ENCODE peak calls at places on chromosomes 12 and 14, in four cellular contexts. K is lung, E is heart right ventricle, J is vagina. H is an unnamed sample.
A peak's percentile ranks its signal among the peaks of the same experiment; 100 is the strongest.

GRCh38 chr14:76780875-76781647 is 19.8 kb downstream of the VASH1 start:
- DNase-seq in K (peak; percentile 27), E (peak; percentile 40), J (peak; percentile 58), H (no peak)

GRCh38 chr14:95040723-95041476 is 116.4 kb downstream of the DICER1 start:
- DNase-seq in K (peak; percentile 24), E (no peak), J (peak; percentile 61), H (peak; percentile 14)

GRCh38 chr12:49883065-49883464 is 20.6 kb downstream of the FAIM2 start:
- DNase-seq in K (no peak), E (no peak), J (no peak), H (no peak)

GRCh38 chr14:104440297-104440956 is 139.1 kb upstream of the C14orf180 start:
- DNase-seq in K (peak; percentile 23), E (no peak), J (no peak), H (no peak)

GRCh38 chr12:23542187-23542586 is 407.3 kb downstream of the SOX5 start:
- DNase-seq in K (no peak), E (no peak), J (no peak), H (no peak)

GRCh38 chr12:118290130-118290529 is 82.6 kb downstream of the TAOK3 start:
- DNase-seq in K (no peak), E (no peak), J (no peak), H (no peak)

GRCh38 chr14:95265106-95266094 is 54.3 kb downstream of the CLMN start:
- DNase-seq in K (peak; percentile 68), E (no peak), J (peak; percentile 93), H (peak; percentile 79)

GRCh38 chr12:124276337-124276736 is 18.6 kb upstream of the RFLNA start:
- DNase-seq in K (no peak), E (no peak), J (no peak), H (no peak)

GRCh38 chr14:90513151-90514014 is 116.6 kb downstream of the CALM1 start:
- DNase-seq in K (peak; percentile 83), E (peak; percentile 73), J (no peak), H (peak; percentile 93)

GRCh38 chr14:100178691-100179090 is 19.2 kb upstream of the DEGS2 start:
- DNase-seq in K (no peak), E (no peak), J (no peak), H (no peak)

GRCh38 chr12:21848192-21848591 is 73.7 kb upstream of the KCNJ8 start:
- DNase-seq in K (no peak), E (no peak), J (no peak), H (no peak)

GRCh38 chr12:52004042-52004648 is 2.6 kb upstream of the TAMALIN start:
- DNase-seq in K (no peak), E (peak; percentile 63), J (no peak), H (peak; percentile 74)

GRCh38 chr12:53603196-53603595 is 23.0 kb downstream of the ATF7 start:
- DNase-seq in K (no peak), E (no peak), J (no peak), H (no peak)

GRCh38 chr12:34399631-34400422 is 377.5 kb downstream of the ALG10 start:
- DNase-seq in K (peak; percentile 16), E (peak; percentile 1), J (peak; percentile 91), H (peak; percentile 9)

GRCh38 chr14:54333511-54333910 is 63.3 kb upstream of the CDKN3 start:
- DNase-seq in K (peak; percentile 5), E (no peak), J (no peak), H (no peak)

GRCh38 chr12:53328043-53328435 is 6.6 kb upstream of the AAAS start:
- DNase-seq in K (no peak), E (no peak), J (no peak), H (no peak)

GRCh38 chr14:57962293-57962996 is 96.6 kb upstream of the SLC35F4 start:
- DNase-seq in K (no peak), E (no peak), J (no peak), H (no peak)

GRCh38 chr12:92762773-92763172 is 60.0 kb downstream of the PLEKHG7 start:
- DNase-seq in K (no peak), E (no peak), J (no peak), H (no peak)

GRCh38 chr14:95885866-95886265 is 9.2 kb downstream of the TUNAR start:
- DNase-seq in K (no peak), E (no peak), J (no peak), H (no peak)

GRCh38 chr14:100297320-100298300 is 8.6 kb downstream of the SLC25A29 start:
- DNase-seq in K (peak; percentile 70), E (peak; percentile 80), J (no peak), H (peak; percentile 65)

GRCh38 chr12:5973461-5974115 is 28.5 kb upstream of the ANO2 start:
- DNase-seq in K (no peak), E (no peak), J (no peak), H (peak; percentile 9)

GRCh38 chr14:24956104-24956503 is 93.8 kb downstream of the STXBP6 start:
- DNase-seq in K (no peak), E (no peak), J (no peak), H (no peak)

GRCh38 chr12:31832740-31833540 is 104.1 kb upstream of the AMN1 start:
- DNase-seq in K (no peak), E (no peak), J (no peak), H (no peak)

GRCh38 chr14:80628547-80628946 is 313.0 kb downstream of the CEP128 start:
- DNase-seq in K (no peak), E (no peak), J (no peak), H (no peak)

GRCh38 chr14:89621009-89621421 is 204.0 kb upstream of the FOXN3 start:
- DNase-seq in K (no peak), E (no peak), J (no peak), H (no peak)

GRCh38 chr12:9646794-9647622 is 22.5 kb upstream of the CLEC2D start:
- DNase-seq in K (no peak), E (no peak), J (no peak), H (no peak)

GRCh38 chr14:104137297-104138097 is 890 bp upstream of the KIF26A start:
- DNase-seq in K (no peak), E (peak; percentile 67), J (no peak), H (peak; percentile 74)

GRCh38 chr12:92502417-92503028 is 200.3 kb upstream of the PLEKHG7 start:
- DNase-seq in K (no peak), E (no peak), J (no peak), H (no peak)

GRCh38 chr14:22871962-22872832 is 657 bp downstream of the LRP10 start:
- DNase-seq in K (peak; percentile 86), E (peak; percentile 81), J (no peak), H (peak; percentile 94)

GRCh38 chr12:2057041-2057792 is 4.4 kb downstream of the CACNA1C start:
- DNase-seq in K (no peak), E (peak; percentile 69), J (no peak), H (peak; percentile 68)

GRCh38 chr14:54257424-54257823 is 139.4 kb upstream of the CDKN3 start:
- DNase-seq in K (no peak), E (no peak), J (no peak), H (no peak)

GRCh38 chr12:90055071-90055470 is 346.4 kb upstream of the ATP2B1 start:
- DNase-seq in K (no peak), E (no peak), J (no peak), H (no peak)

GRCh38 chr14:87935081-87935828 is 57.7 kb downstream of the GALC start:
- DNase-seq in K (no peak), E (no peak), J (no peak), H (no peak)

GRCh38 chr12:59075968-59076367 is 155.7 kb upstream of the LRIG3 start:
- DNase-seq in K (no peak), E (no peak), J (no peak), H (no peak)

GRCh38 chr14:93023039-93023438 is 92.7 kb downstream of the ITPK1 start:
- DNase-seq in K (no peak), E (no peak), J (no peak), H (no peak)

GRCh38 chr12:47396902-47397663 is 308.7 kb downstream of the RPAP3 start:
- DNase-seq in K (no peak), E (no peak), J (no peak), H (no peak)

GRCh38 chr12:64180951-64181350 is 41.1 kb downstream of the KICS2 start:
- DNase-seq in K (no peak), E (peak; percentile 18), J (no peak), H (no peak)

GRCh38 chr14:50061664-50062437 is 54.5 kb downstream of the VCPKMT start:
- DNase-seq in K (no peak), E (no peak), J (no peak), H (peak; percentile 77)

GRCh38 chr14:50062438-50063039 is 53.8 kb downstream of the VCPKMT start:
- DNase-seq in K (no peak), E (no peak), J (no peak), H (peak; percentile 78)

GRCh38 chr14:50067723-50068495 is 48.5 kb downstream of the VCPKMT start:
- DNase-seq in K (no peak), E (no peak), J (no peak), H (peak; percentile 63)

GRCh38 chr14:50063876-50064420 is 52.4 kb downstream of the VCPKMT start:
- DNase-seq in K (no peak), E (no peak), J (no peak), H (peak; percentile 19)

GRCh38 chr14:50064993-50065392 is 51.4 kb downstream of the VCPKMT start:
- DNase-seq in K (peak; percentile 43), E (peak; percentile 26), J (no peak), H (peak; percentile 64)
- H3K27ac ChIP-seq in K (no peak overlapping the region), E (peak overlapping the region; percentile 92), J (peak overlapping the region; percentile 32), H (peak overlapping the region; percentile 25)

GRCh38 chr14:103123634-103124500 is 606 bp downstream of the TNFAIP2 start:
- DNase-seq in K (peak; percentile 56), E (peak; percentile 51), J (no peak), H (peak; percentile 50)
- TF ChIP-seq CTCF in K (no peak), E (no peak), J (no peak), H (no peak)

DNA sequence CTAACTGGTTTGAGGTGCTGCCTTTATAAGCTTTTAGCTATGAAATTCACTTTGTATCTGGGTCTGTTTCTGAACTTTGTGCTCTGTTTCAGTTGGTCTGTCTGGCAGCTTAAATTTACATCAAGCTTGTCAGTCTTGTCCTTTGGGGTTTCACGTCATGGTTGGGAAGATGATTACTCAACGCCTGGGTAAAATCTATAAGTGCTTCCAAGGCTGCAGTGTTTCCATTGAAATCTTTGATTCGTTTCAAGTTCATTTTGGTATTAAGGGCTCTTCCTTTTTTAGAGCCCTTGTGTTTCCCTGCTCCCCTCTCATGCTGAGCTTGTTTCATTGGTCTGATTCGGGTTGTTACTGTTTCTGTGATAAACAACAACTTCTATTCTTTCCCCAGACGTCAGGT is 58.2 kb downstream of the FBXW8 start:
- DNase-seq in K (no peak), E (no peak), J (no peak), H (no peak)
- H3K4me1 ChIP-seq in K (no peaks in the 10 kb centered on the region), E (no peaks in the 10 kb centered on the region), J (no peaks in the 10 kb centered on the region), H (no peaks in the 10 kb centered on the region)

DNA sequence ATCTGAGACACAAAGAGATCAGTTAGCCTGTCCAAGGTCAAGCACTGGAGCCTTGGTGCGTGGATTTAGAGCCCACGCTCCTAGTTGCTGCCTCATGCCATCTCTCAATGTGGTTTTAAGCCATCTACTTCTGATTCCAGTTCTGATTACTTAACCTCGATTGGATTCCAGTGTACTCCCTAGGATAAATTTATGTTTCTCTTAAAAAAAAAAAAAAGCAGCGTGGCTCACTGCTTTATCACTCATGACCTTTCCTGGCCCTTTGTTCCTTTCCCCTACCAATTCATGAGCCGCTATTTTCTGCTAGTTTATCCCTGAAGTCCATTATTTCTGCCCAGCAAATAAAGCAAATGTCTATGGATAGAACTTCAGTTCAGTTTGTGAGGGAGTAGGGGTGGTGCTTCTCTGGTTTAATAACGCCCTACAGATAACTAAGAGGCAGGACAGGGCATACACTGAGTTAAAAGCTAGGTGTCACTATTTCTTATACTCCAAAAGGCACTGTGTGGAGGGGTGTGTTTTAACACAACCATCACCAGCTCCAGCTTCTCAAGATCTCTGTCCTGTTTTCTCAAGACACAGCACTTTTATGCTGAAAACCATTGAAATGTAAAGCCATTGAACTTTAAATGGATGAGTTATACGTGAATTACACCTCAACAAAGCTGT is 9.8 kb upstream of the PARP11 start:
- DNase-seq in K (no peak), E (no peak), J (no peak), H (no peak)
- H3K27ac ChIP-seq in K (no peak overlapping the region), E (no peak overlapping the region), J (no peak overlapping the region), H (no peak overlapping the region)